ENCODE peak calls at places on chromosome 21, in ten cellular contexts. A is psoas muscle, V is body of pancreas, H is A549, R is right atrium auricular region, C is foreskin fibroblast, K is pancreas, D is kidney epithelial cell, N is RWPE2, J is prostate gland. U is an unnamed sample.

GRCh38 chr21:29208666-29209059 is 78.2 kb downstream of the MAP3K7CL start:
- DNase-seq in A (no peak), V (no peak), H (no peak), R (no peak), C (peak), K (no peak), D (no peak), N (no peak), J (no peak), U (no peak)

GRCh38 chr21:28336299-28336698 is 656.4 kb downstream of the LTN1 start:
- DNase-seq in A (no peak), V (peak), H (no peak), R (no peak), C (peak), K (no peak), D (peak), N (no peak), J (peak), U (no peak)

GRCh38 chr21:38170283-38170682 is 86.5 kb upstream of the KCNJ15 start:
- DNase-seq in A (no peak), V (no peak), H (no peak), R (no peak), C (peak), K (no peak), D (no peak), N (no peak), J (peak), U (no peak)

GRCh38 chr21:21997390-21998333 is 999.5 kb downstream of the NCAM2 start:
- DNase-seq in A (no peak), V (no peak), H (no peak), R (no peak), C (no peak), K (no peak), D (no peak), N (no peak), J (no peak), U (no peak)

GRCh38 chr21:32270748-32271147 is 8.1 kb downstream of the MIS18A start:
- DNase-seq in A (no peak), V (no peak), H (no peak), R (no peak), C (no peak), K (no peak), D (no peak), N (no peak), J (no peak), U (no peak)

GRCh38 chr21:29154270-29154669 is 23.8 kb downstream of the MAP3K7CL start:
- DNase-seq in A (no peak), V (no peak), H (no peak), R (no peak), C (no peak), K (no peak), D (no peak), N (no peak), J (no peak), U (no peak)

GRCh38 chr21:25838809-25839208 is 104.0 kb downstream of the GABPA start:
- DNase-seq in A (no peak), V (no peak), H (no peak), R (no peak), C (peak), K (no peak), D (no peak), N (no peak), J (no peak), U (no peak)

GRCh38 chr21:31554511-31555022 is 104.9 kb upstream of the SOD1 start:
- DNase-seq in A (no peak), V (no peak), H (no peak), R (no peak), C (peak), K (no peak), D (peak), N (no peak), J (no peak), U (no peak)

GRCh38 chr21:29914326-29914725 is 25.5 kb downstream of the GRIK1 start:
- DNase-seq in A (no peak), V (no peak), H (no peak), R (no peak), C (no peak), K (no peak), D (no peak), N (no peak), J (no peak), U (no peak)

GRCh38 chr21:37873655-37874054 is 42.6 kb downstream of the KCNJ6 start:
- DNase-seq in A (no peak), V (no peak), H (no peak), R (no peak), C (peak), K (no peak), D (no peak), N (no peak), J (no peak), U (no peak)

GRCh38 chr21:39657091-39657689 is 44.5 kb downstream of the B3GALT5 start:
- DNase-seq in A (no peak), V (peak), H (no peak), R (no peak), C (no peak), K (no peak), D (no peak), N (no peak), J (no peak), U (no peak)

GRCh38 chr21:39048574-39048973 is 134.7 kb downstream of the PSMG1 start:
- DNase-seq in A (no peak), V (no peak), H (no peak), R (no peak), C (peak), K (no peak), D (no peak), N (peak), J (no peak), U (no peak)

GRCh38 chr21:38929652-38930051 is 123.9 kb downstream of the ETS2 start:
- DNase-seq in A (no peak), V (no peak), H (no peak), R (no peak), C (no peak), K (no peak), D (no peak), N (no peak), J (no peak), U (no peak)

GRCh38 chr21:26087223-26087918 is 83.2 kb downstream of the APP start:
- DNase-seq in A (no peak), V (no peak), H (no peak), R (no peak), C (no peak), K (no peak), D (no peak), N (no peak), J (no peak), U (no peak)

GRCh38 chr21:15001113-15001512 is 63.7 kb downstream of the NRIP1 start:
- DNase-seq in A (no peak), V (no peak), H (no peak), R (no peak), C (no peak), K (no peak), D (no peak), N (no peak), J (no peak), U (no peak)

GRCh38 chr21:20649231-20649630 is 349.0 kb upstream of the NCAM2 start:
- DNase-seq in A (no peak), V (no peak), H (no peak), R (no peak), C (no peak), K (no peak), D (no peak), N (no peak), J (no peak), U (no peak)

GRCh38 chr21:18443686-18444085 is 40.1 kb upstream of the TMPRSS15 start:
- DNase-seq in A (no peak), V (no peak), H (no peak), R (no peak), C (no peak), K (no peak), D (no peak), N (no peak), J (no peak), U (no peak)

GRCh38 chr21:31926498-31926897 is 53.7 kb downstream of the HUNK start:
- DNase-seq in A (no peak), V (no peak), H (no peak), R (no peak), C (no peak), K (no peak), D (no peak), N (no peak), J (no peak), U (no peak)

GRCh38 chr21:26170471-26171309 is at the start of gene APP:
- DNase-seq in A (peak), V (peak), H (peak), R (peak), C (peak), K (peak), D (no peak), N (peak), J (peak), U (peak)

GRCh38 chr21:29529139-29529538 is 230.4 kb downstream of the BACH1 start:
- DNase-seq in A (no peak), V (no peak), H (no peak), R (no peak), C (no peak), K (no peak), D (no peak), N (no peak), J (no peak), U (no peak)

GRCh38 chr21:17848228-17848627 is 29.1 kb upstream of the C21orf91 start:
- DNase-seq in A (peak), V (peak), H (no peak), R (no peak), C (peak), K (no peak), D (peak), N (peak), J (no peak), U (peak)

GRCh38 chr21:41258617-41259016 is 58.0 kb upstream of the FAM3B start:
- DNase-seq in A (no peak), V (no peak), H (no peak), R (no peak), C (no peak), K (no peak), D (no peak), N (no peak), J (no peak), U (no peak)

GRCh38 chr21:29152936-29153335 is 22.5 kb downstream of the MAP3K7CL start:
- DNase-seq in A (no peak), V (no peak), H (no peak), R (no peak), C (no peak), K (no peak), D (no peak), N (no peak), J (peak), U (no peak)

GRCh38 chr21:14843991-14844390 is 220.8 kb downstream of the NRIP1 start:
- DNase-seq in A (no peak), V (no peak), H (no peak), R (no peak), C (no peak), K (no peak), D (no peak), N (no peak), J (no peak), U (no peak)

GRCh38 chr21:18384771-18385170 is 18.8 kb downstream of the TMPRSS15 start:
- DNase-seq in A (no peak), V (no peak), H (no peak), R (no peak), C (no peak), K (no peak), D (no peak), N (no peak), J (no peak), U (no peak)

GRCh38 chr21:27476696-27477095 is 509.8 kb upstream of the ADAMTS5 start:
- DNase-seq in A (no peak), V (no peak), H (no peak), R (no peak), C (peak), K (no peak), D (peak), N (no peak), J (no peak), U (no peak)

GRCh38 chr21:39537571-39537970 is 75.2 kb upstream of the B3GALT5 start:
- DNase-seq in A (no peak), V (no peak), H (no peak), R (no peak), C (no peak), K (no peak), D (no peak), N (no peak), J (no peak), U (no peak)

GRCh38 chr21:29114765-29115164 is 15.7 kb upstream of the MAP3K7CL start:
- DNase-seq in A (no peak), V (no peak), H (peak), R (no peak), C (peak), K (no peak), D (no peak), N (no peak), J (no peak), U (no peak)

GRCh38 chr21:38660333-38661295 is 145.1 kb upstream of the ETS2 start:
- DNase-seq in A (peak), V (no peak), H (no peak), R (no peak), C (no peak), K (peak), D (no peak), N (no peak), J (no peak), U (peak)

GRCh38 chr21:28758042-28758882 is 234.4 kb downstream of the LTN1 start:
- DNase-seq in A (no peak), V (no peak), H (no peak), R (no peak), C (no peak), K (no peak), D (no peak), N (no peak), J (no peak), U (no peak)

GRCh38 chr21:19402870-19403269 is 999.3 kb upstream of the TMPRSS15 start:
- DNase-seq in A (no peak), V (no peak), H (no peak), R (no peak), C (no peak), K (no peak), D (no peak), N (no peak), J (no peak), U (no peak)

GRCh38 chr21:42760977-42761751 is 107.7 kb downstream of the PDE9A start:
- DNase-seq in A (no peak), V (peak), H (no peak), R (no peak), C (no peak), K (peak), D (no peak), N (no peak), J (no peak), U (no peak)

GRCh38 chr21:38985423-38986378 is 180.0 kb downstream of the ETS2 start:
- DNase-seq in A (peak), V (peak), H (no peak), R (peak), C (peak), K (no peak), D (no peak), N (no peak), J (peak), U (peak)

DNA sequence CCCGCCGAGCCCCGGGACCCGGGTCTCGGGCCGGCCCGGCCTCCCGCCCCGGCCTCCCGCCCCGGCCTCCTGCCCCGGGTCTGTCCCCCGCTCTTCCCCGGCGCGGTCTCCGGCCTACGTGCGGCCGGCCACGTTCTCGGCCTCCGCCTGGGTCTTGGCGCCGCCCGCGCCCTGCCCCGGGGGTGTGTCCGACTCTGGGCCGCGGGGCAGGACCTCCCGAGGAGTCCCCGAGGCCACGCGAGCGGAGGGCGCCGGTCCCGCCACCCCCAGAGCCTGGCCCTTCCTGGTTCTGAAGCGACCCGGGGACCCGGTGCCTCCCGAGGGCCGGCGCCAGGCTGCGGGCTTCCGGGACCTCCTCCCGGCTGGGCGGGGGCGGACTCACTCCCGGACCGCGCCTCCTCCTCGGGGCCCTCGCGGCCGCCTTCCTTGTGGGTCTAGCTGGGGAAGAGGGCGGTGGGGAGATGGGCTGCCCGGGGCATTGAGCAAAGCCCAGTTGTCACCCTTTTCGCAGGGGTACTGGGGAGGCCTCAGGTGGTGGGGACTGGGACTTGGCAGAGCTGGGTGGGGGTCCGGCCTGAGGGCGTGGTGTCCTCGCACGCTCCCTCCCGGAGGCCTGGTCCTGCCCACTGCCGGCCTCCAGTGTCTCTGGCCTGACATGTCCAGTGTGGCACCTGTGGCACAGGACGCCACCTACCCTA is 558 bp downstream of the PFKL start:
- DNase-seq in A (peak), V (peak), H (peak), R (peak), C (peak), K (peak), D (no peak), N (no peak), J (peak), U (peak)
- TF ChIP-seq CTCF in A (no peak), V (no peak), H (no peak), R (no peak), C (no peak), K (no peak), D (no peak), N (no peak), J (no peak), U (no peak)

GRCh38 chr21:46253610-46254124 is 25.1 kb upstream of the LSS start:
- DNase-seq in A (no peak), V (no peak), H (no peak), R (no peak), C (peak), K (no peak), D (no peak), N (no peak), J (no peak), U (no peak)
- H3K4me3 ChIP-seq in A (no peak), V (no peak), H (no peak), R (no peak), C (no peak), K (no peak), D (no peak), N (no peak), J (no peak), U (no peak)

GRCh38 chr21:35337573-35337972 is 288.5 kb upstream of the RUNX1 start:
- DNase-seq in A (no peak), V (no peak), H (no peak), R (no peak), C (no peak), K (no peak), D (no peak), N (no peak), J (no peak), U (no peak)

GRCh38 chr21:35342440-35342839 is 293.3 kb upstream of the RUNX1 start:
- DNase-seq in A (no peak), V (no peak), H (no peak), R (no peak), C (no peak), K (no peak), D (no peak), N (no peak), J (no peak), U (no peak)

GRCh38 chr21:35338881-35339632 is 290.0 kb upstream of the RUNX1 start:
- DNase-seq in A (no peak), V (no peak), H (no peak), R (no peak), C (no peak), K (no peak), D (no peak), N (no peak), J (peak), U (no peak)

GRCh38 chr21:35338281-35338680 is 289.2 kb upstream of the RUNX1 start:
- DNase-seq in A (no peak), V (no peak), H (no peak), R (no peak), C (no peak), K (no peak), D (no peak), N (no peak), J (no peak), U (no peak)

DNA sequence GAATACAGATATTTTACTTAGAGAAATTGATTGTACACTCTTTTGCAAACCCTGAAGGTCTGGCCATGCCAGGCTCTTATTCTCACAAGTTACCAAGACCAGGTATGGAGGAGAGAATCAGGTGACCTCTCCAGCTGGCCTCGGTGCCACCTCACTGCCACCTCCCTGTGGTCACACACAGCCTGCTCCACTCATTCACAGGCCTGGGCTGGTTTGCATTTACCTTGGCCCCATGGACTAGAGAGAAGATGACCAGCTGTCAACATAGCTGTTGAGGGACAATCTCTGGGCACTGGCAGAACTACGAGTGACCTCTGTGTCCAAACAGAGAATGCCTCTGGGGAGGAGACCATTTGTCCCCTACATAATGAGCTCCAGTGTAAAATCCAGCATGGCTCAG is 291.2 kb upstream of the RUNX1 start:
- DNase-seq in A (no peak), V (no peak), H (no peak), R (no peak), C (no peak), K (no peak), D (no peak), N (no peak), J (no peak), U (no peak)
- TF ChIP-seq CTCF in A (no peak), V (no peak), H (no peak), R (no peak), C (no peak), K (no peak), D (no peak), N (no peak), J (no peak), U (no peak)

GRCh38 chr21:33686386-33686785 is 44.1 kb downstream of the ITSN1 start:
- DNase-seq in A (no peak), V (no peak), H (no peak), R (no peak), C (no peak), K (no peak), D (no peak), N (no peak), J (no peak), U (no peak)

GRCh38 chr21:33684068-33684467 is 41.8 kb downstream of the ITSN1 start:
- DNase-seq in A (no peak), V (no peak), H (no peak), R (no peak), C (no peak), K (no peak), D (no peak), N (no peak), J (no peak), U (no peak)

GRCh38 chr21:33687634-33688033 is 45.3 kb downstream of the ITSN1 start:
- DNase-seq in A (no peak), V (no peak), H (no peak), R (no peak), C (no peak), K (no peak), D (no peak), N (no peak), J (no peak), U (no peak)

GRCh38 chr21:33684923-33685560 is 42.7 kb downstream of the ITSN1 start:
- DNase-seq in A (no peak), V (no peak), H (no peak), R (no peak), C (no peak), K (no peak), D (no peak), N (no peak), J (no peak), U (no peak)

DNA sequence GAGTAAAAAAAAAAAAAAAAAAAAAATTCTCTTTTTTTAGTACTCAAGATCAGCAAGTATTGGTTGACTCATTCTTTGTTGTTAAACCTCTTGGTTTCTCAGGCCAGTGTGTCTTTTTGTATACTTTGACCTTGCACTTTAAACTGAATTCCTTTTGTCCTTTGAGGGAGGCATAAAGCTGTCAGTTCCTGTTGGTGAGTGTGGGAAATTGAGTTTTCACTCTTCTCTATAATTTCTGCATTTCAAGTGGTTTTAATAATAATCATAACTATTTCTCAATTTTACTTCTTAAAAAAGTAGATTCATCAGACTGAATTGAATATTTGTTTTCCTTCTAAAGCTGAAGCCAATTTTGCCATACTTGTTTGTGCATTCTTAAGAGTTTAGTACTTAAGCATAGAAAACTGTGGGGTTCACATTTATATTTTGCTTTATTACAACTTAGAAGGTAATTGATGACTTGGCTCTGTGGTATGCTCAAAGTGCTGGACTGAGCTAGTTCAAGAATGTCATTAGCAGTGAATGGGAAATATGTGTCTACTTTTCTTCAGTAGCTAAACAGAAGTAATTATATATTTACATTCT is 43.4 kb downstream of the ITSN1 start:
- DNase-seq in A (no peak), V (no peak), H (no peak), R (no peak), C (peak), K (no peak), D (peak), N (no peak), J (no peak), U (no peak)
- H3K4me3 ChIP-seq in A (no peak), V (no peak), H (no peak), R (no peak), C (no peak), K (no peak), D (no peak), N (no peak), J (no peak), U (no peak)

GRCh38 chr21:24509131-24509530 is 1098.2 kb downstream of the MRPL39 start:
- DNase-seq in A (no peak), V (no peak), H (no peak), R (no peak), C (no peak), K (no peak), D (no peak), N (no peak), J (no peak), U (no peak)

GRCh38 chr21:24514081-24514733 is 1093.1 kb downstream of the MRPL39 start:
- DNase-seq in A (no peak), V (no peak), H (no peak), R (no peak), C (no peak), K (no peak), D (no peak), N (no peak), J (no peak), U (no peak)
- TF ChIP-seq CTCF in A (peak), V (peak), H (no peak), R (no peak), C (no peak), K (peak), D (peak), N (peak), J (peak), U (peak)

GRCh38 chr21:36708512-36709029 is 9.7 kb downstream of the SIM2 start:
- DNase-seq in A (no peak), V (no peak), H (no peak), R (no peak), C (no peak), K (no peak), D (no peak), N (no peak), J (no peak), U (no peak)
- H3K4me3 ChIP-seq in A (peak), V (no peak), H (no peak), R (no peak), C (no peak), K (peak), D (peak), N (peak), J (peak), U (peak)

U was measured in tibial artery.